ENCODE peak calls at places on chromosomes 13 and 19, in seven cellular contexts. S is bronchial epithelial cell, W is body of pancreas, Q is epithelial cell of esophagus, T is heart right ventricle, J is WTC11, X is sigmoid colon. D is an unnamed sample.

GRCh38 chr13:27304611-27305010 is 34.0 kb downstream of the RASL11A start:
- DNase-seq in S (no peak), W (no peak), Q (no peak), T (no peak), J (no peak), X (no peak), D (no peak)

GRCh38 chr13:113427562-113428468 is 25.5 kb downstream of the ADPRHL1 start:
- DNase-seq in S (no peak), W (no peak), Q (peak; percentile 14), T (no peak), J (no peak), X (no peak), D (no peak)

GRCh38 chr19:6034512-6034911 is 56.6 kb upstream of the RANBP3 start:
- DNase-seq in S (no peak), W (no peak), Q (no peak), T (no peak), J (no peak), X (no peak), D (no peak)

GRCh38 chr19:28324275-28325060 is 888.5 kb downstream of the UQCRFS1 start:
- DNase-seq in S (no peak), W (no peak), Q (no peak), T (no peak), J (no peak), X (no peak), D (no peak)

GRCh38 chr13:63112799-63113395 is 1697.2 kb upstream of the PCDH20 start:
- DNase-seq in S (no peak), W (peak; percentile 7), Q (no peak), T (no peak), J (no peak), X (no peak), D (no peak)

GRCh38 chr19:31451686-31452325 is 102.6 kb upstream of the TSHZ3 start:
- DNase-seq in S (peak; percentile 71), W (no peak), Q (peak; percentile 46), T (no peak), J (no peak), X (no peak), D (no peak)

GRCh38 chr19:38730731-38731589 is 13.3 kb downstream of the CAPN12 start:
- DNase-seq in S (no peak), W (peak; percentile 7), Q (no peak), T (no peak), J (no peak), X (peak; percentile 62), D (no peak)

GRCh38 chr13:46166947-46167610 is 14.9 kb downstream of the LCP1 start:
- DNase-seq in S (no peak), W (no peak), Q (no peak), T (no peak), J (no peak), X (no peak), D (no peak)

GRCh38 chr13:33855371-33855895 is 37.5 kb downstream of the RFC3 start:
- DNase-seq in S (no peak), W (no peak), Q (no peak), T (no peak), J (no peak), X (no peak), D (no peak)

GRCh38 chr19:48480476-48481190 is 11.5 kb downstream of the CYTH2 start:
- DNase-seq in S (no peak), W (peak; percentile 59), Q (no peak), T (peak; percentile 64), J (peak; percentile 44), X (no peak), D (no peak)

GRCh38 chr13:111326621-111326965 is 6.2 kb downstream of the TEX29 start:
- DNase-seq in S (no peak), W (no peak), Q (no peak), T (no peak), J (no peak), X (no peak), D (no peak)

GRCh38 chr19:18776736-18777135 is 14.4 kb downstream of the COMP start:
- DNase-seq in S (no peak), W (no peak), Q (peak; percentile 38), T (no peak), J (no peak), X (no peak), D (no peak)

GRCh38 chr19:40716655-40717324 is at the start of the genes COQ8B and ITPKC:
- DNase-seq in S (peak; percentile 93), W (peak; percentile 100), Q (peak; percentile 99), T (peak; percentile 100), J (peak; percentile 100), X (peak; percentile 100), D (peak; percentile 100)
- TF ChIP-seq CTCF in S (no peak), W (no peak), Q (no peak), T (no peak), J (no peak), X (no peak), D (no peak)

GRCh38 chr19:3586124-3586626 is 897 bp downstream of the GIPC3 start:
- DNase-seq in S (no peak), W (no peak), Q (no peak), T (no peak), J (peak; percentile 77), X (no peak), D (no peak)
- TF ChIP-seq CTCF in S (peak; percentile 40), W (peak; percentile 17), Q (peak; percentile 30), T (peak; percentile 63), J (peak; percentile 62), X (peak; percentile 13), D (no peak)

GRCh38 chr19:35090160-35090794 is 25.3 kb upstream of the FXYD3 start:
- DNase-seq in S (peak; percentile 53), W (peak; percentile 88), Q (peak; percentile 68), T (no peak), J (peak; percentile 71), X (no peak), D (peak; percentile 83)
- TF ChIP-seq CTCF in S (peak; percentile 72), W (peak; percentile 82), Q (peak; percentile 62), T (peak; percentile 69), J (peak; percentile 74), X (no peak), D (peak; percentile 89)

GRCh38 chr13:52804202-52804641 is 44.2 kb downstream of the PCDH8 start:
- DNase-seq in S (no peak), W (no peak), Q (no peak), T (no peak), J (no peak), X (no peak), D (no peak)

GRCh38 chr13:52806029-52806428 is 42.4 kb downstream of the PCDH8 start:
- DNase-seq in S (no peak), W (no peak), Q (no peak), T (no peak), J (no peak), X (no peak), D (no peak)

GRCh38 chr13:52808842-52809219 is 39.6 kb downstream of the PCDH8 start:
- DNase-seq in S (no peak), W (no peak), Q (no peak), T (no peak), J (no peak), X (no peak), D (no peak)

GRCh38 chr13:52812941-52813340 is 35.5 kb downstream of the PCDH8 start:
- DNase-seq in S (no peak), W (no peak), Q (no peak), T (no peak), J (no peak), X (no peak), D (no peak)

GRCh38 chr13:52809310-52809769 is 39.1 kb downstream of the PCDH8 start:
- DNase-seq in S (peak; percentile 69), W (peak; percentile 70), Q (peak; percentile 69), T (peak; percentile 42), J (peak; percentile 83), X (no peak), D (peak; percentile 85)
- TF ChIP-seq CTCF in S (peak; percentile 77), W (peak; percentile 47), Q (peak; percentile 53), T (peak; percentile 69), J (peak; percentile 80), X (peak; percentile 9), D (peak; percentile 90)

GRCh38 chr19:57558525-57558924 is 1.1 kb downstream of the ZNF550 start:
- DNase-seq in S (peak; percentile 8), W (no peak), Q (peak; percentile 23), T (no peak), J (no peak), X (no peak), D (no peak)
- TF ChIP-seq CTCF in S (peak; percentile 14), W (no peak), Q (peak; percentile 31), T (no peak), J (no peak), X (no peak), D (no peak)

GRCh38 chr13:19958119-19959111 is at the start of gene ZMYM2:
- DNase-seq in S (peak; percentile 81), W (peak; percentile 99), Q (peak; percentile 98), T (peak; percentile 100), J (peak; percentile 99), X (peak; percentile 100), D (peak; percentile 97)

GRCh38 chr13:19959831-19960672 is 1.5 kb downstream of the ZMYM2 start:
- DNase-seq in S (peak; percentile 88), W (peak; percentile 89), Q (peak; percentile 93), T (peak; percentile 78), J (peak; percentile 78), X (peak; percentile 93), D (peak; percentile 76)

GRCh38 chr13:19957320-19958118 is 1.0 kb upstream of the ZMYM2 start:
- DNase-seq in S (peak; percentile 66), W (peak; percentile 78), Q (peak; percentile 76), T (peak; percentile 56), J (peak; percentile 73), X (peak; percentile 92), D (peak; percentile 59)

GRCh38 chr13:19960673-19961015 is 2.1 kb downstream of the ZMYM2 start:
- DNase-seq in S (peak; percentile 11), W (no peak), Q (peak; percentile 13), T (no peak), J (no peak), X (no peak), D (no peak)

DNA sequence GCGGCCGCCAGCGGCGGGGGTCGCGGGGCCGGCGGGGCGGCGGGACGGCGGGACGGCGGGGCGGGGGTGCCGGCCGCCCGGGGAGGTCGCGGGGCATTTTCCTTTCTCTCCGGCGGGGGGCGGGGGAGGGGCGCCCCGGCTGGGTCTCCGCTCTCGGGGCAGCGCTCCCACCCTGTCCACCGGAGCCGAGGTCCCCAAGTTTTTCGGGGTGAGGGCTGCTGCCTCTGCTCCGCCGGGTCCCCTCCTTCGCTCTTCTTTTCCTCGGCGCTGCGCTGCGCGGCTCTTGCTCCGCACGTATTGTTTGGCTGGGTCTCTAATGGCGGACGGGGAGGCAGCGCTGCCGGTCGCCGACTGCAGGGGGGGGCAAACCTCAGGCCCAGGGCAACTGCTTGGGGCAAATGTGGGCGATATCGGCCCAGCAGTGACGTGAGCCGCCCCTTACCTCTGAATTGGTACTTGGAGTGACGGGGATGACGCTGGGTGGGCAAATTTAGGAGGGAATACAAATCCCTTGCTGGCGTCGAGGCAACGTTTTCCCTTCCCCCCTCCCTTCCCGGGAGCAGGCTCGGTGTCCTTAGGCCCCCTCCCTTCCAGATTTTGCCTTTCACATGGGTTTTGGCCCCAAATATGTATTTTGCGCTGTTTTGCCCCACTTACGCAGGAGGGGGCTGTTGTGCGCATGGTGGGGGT is 759 bp downstream of the ZMYM2 start:
- DNase-seq in S (peak; percentile 23), W (peak; percentile 63), Q (peak; percentile 61), T (peak; percentile 68), J (peak; percentile 65), X (peak; percentile 77), D (peak; percentile 50)
- TF ChIP-seq CTCF in S (peak; percentile 16), W (peak; percentile 34), Q (no peak), T (no peak), J (no peak), X (no peak), D (peak; percentile 9)

D was measured in Calu3.